ENCODE peak calls at places on chromosomes 7 and 10, in seven cellular contexts. Y, U, D, P, C, X and G are unnamed samples.

GRCh38 chr7:33591481-33591880 is 313.9 kb upstream of the BMPER start:
- DNase-seq in D (peak; percentile 42), P (no peak), U (no peak), C (no peak), X (no peak), Y (no peak), G (peak; percentile 53)

GRCh38 chr10:4947635-4948596 is 15.3 kb upstream of the AKR1C1 start:
- DNase-seq in C (peak; percentile 75), X (no peak), Y (peak; percentile 90), D (peak; percentile 98), P (peak; percentile 94), U (peak; percentile 46), G (peak; percentile 70)

GRCh38 chr10:11959966-11960365 is 82.6 kb downstream of the UPF2 start:
- DNase-seq in X (no peak), P (no peak), C (no peak), Y (no peak), D (no peak), U (no peak), G (no peak)

GRCh38 chr7:13282377-13282980 is 595.0 kb downstream of the ARL4A start:
- DNase-seq in C (no peak), P (peak; percentile 39), X (no peak), Y (peak; percentile 47), U (no peak), D (peak; percentile 76), G (peak; percentile 25)

GRCh38 chr7:41689815-41690214 is 13.1 kb downstream of the INHBA start:
- DNase-seq in U (no peak), Y (no peak), D (no peak), X (no peak), C (no peak), P (no peak), G (no peak)

GRCh38 chr7:18590744-18591340 is 95.3 kb downstream of the HDAC9 start:
- DNase-seq in X (no peak), U (no peak), D (peak; percentile 82), P (peak; percentile 78), C (no peak), Y (peak; percentile 48), G (no peak)

GRCh38 chr7:47536705-47537611 is 45.0 kb downstream of the TNS3 start:
- DNase-seq in X (peak; percentile 55), D (peak; percentile 76), P (peak; percentile 90), U (peak; percentile 75), Y (peak; percentile 50), C (peak; percentile 77), G (peak; percentile 40)

GRCh38 chr7:111855161-111855841 is 293.0 kb upstream of the IMMP2L start:
- DNase-seq in C (no peak), X (no peak), U (peak; percentile 16), P (peak; percentile 76), D (peak; percentile 82), Y (peak; percentile 78), G (peak; percentile 65)

GRCh38 chr7:36652431-36652830 is 71.9 kb downstream of the AOAH start:
- DNase-seq in Y (no peak), X (no peak), C (no peak), D (no peak), P (no peak), U (no peak), G (no peak)

GRCh38 chr7:37285701-37286475 is 162.8 kb downstream of the ELMO1 start:
- DNase-seq in Y (no peak), C (no peak), P (no peak), X (no peak), D (no peak), U (no peak), G (no peak)

GRCh38 chr7:150977382-150978135 is 562 bp downstream of the KCNH2 start:
- DNase-seq in Y (no peak), U (no peak), C (no peak), D (no peak), X (no peak), P (no peak), G (no peak)

GRCh38 chr7:42642699-42643098 is 269.2 kb downstream of the C7orf25 start:
- DNase-seq in C (no peak), U (no peak), X (no peak), Y (no peak), D (no peak), P (no peak), G (no peak)

GRCh38 chr10:131354380-131354779 is 42.9 kb upstream of the TCERG1L start:
- DNase-seq in D (no peak), Y (no peak), X (no peak), P (no peak), U (no peak), C (no peak), G (no peak)

GRCh38 chr7:115471891-115472290 is 550.0 kb downstream of the MDFIC start:
- DNase-seq in P (peak; percentile 46), X (no peak), Y (no peak), U (no peak), D (peak; percentile 60), C (no peak), G (peak; percentile 29)

DNA sequence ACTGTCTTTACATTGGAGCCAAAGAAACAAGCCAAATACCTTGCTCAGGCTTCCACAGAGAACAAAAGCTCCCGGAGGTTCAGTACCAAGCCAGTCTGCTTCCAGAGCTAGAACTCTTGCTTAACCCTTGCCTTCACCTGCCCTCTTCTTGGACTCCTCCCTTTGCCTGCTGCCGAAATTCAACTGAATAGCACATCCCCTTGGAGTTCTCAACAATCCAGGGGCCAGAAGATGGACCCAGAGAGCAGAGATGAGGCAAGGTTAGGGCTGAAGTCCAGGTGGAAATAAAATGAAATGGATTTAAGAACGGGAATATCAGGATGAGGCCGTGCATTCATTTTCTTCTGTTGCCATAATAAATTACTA is 876 bp upstream of the PIK3AP1 start:
- DNase-seq in P (no peak), U (no peak), X (no peak), C (no peak), D (no peak), Y (no peak), G (no peak)
- TF ChIP-seq CTCF in P (no peak), U (no peak), X (no peak), C (no peak), D (no peak), Y (no peak), G (no peak)

GRCh38 chr10:104640339-104641149 is 546 bp upstream of the SORCS3 start:
- DNase-seq in U (no peak), D (no peak), P (no peak), C (no peak), X (no peak), Y (no peak), G (no peak)
- TF ChIP-seq CTCF in U (no peak), D (no peak), P (no peak), C (no peak), X (no peak), Y (no peak), G (no peak)

DNA sequence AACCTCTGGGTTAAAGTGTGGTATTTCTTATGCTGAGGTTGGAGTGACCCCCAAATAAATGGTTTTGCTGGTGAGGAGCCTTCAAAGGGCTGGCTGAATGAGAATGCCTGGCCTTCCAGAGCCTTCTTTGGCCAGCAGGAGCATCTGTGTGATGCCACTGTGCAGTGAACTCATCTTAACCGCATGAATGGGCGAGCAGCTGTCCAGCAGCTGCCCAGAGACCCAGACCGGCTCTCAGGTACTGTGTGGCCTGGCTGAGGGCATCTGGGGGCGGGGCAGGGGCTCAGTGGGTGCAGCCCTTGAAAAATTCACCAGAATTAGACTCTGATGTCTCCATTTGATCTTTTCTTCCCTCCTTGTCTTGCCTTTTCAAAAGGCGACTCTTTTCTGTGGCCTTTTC is 59.0 kb downstream of the SYPL1 start:
- DNase-seq in C (no peak), U (no peak), D (no peak), Y (no peak), P (no peak), X (no peak), G (no peak)
- TF ChIP-seq CTCF in C (no peak), U (no peak), D (no peak), Y (no peak), P (no peak), X (no peak), G (peak; percentile 25)

GRCh38 chr10:78550716-78551115 is 517.1 kb downstream of the RPS24 start:
- DNase-seq in U (no peak), X (no peak), C (no peak), P (no peak), Y (no peak), D (no peak), G (no peak)
- TF ChIP-seq CTCF in U (no peak), X (no peak), C (no peak), P (no peak), Y (no peak), D (no peak), G (no peak)

DNA sequence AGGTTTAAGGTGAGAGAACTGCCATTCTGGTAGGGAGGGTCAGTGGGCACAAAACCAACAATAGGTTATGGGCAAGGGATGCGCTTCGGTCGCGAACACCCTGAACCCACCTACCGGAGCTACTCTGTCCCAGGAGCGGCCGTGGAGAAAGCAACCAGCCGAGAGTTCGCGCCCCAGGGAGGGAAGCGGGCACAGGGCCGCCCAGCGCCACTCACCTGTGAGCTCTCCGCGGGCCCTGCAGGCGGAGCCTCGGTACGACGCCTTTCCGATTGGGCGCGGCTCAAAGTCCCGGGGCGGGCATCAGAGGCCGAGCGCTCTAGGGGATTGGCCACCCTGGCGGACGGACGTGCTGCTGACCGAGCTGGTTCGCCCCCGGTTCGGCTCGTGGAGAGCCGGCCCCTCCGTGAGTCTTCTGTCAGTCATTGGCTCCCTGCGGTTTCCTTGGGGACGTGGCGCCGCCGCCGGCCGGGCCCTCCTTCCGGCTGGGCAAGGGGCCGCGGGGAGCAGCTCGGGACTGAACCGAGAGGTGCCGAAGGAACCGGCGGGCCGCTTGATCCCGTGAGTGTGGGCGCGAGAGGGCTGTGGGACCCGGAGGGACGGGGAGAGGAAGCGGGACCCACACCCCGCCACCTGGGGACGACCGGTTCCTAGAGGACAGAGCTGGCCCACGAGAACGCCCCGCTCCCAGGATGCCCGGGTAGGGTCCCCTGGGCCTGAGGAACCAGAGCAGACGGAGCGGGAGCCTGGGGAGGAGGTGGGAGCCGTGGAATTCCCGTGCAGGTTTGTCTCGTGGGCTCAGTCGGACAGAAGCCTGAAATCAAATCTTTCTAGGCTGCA is at the start of gene ENTPD7:
- DNase-seq in C (peak; percentile 92), P (peak; percentile 94), Y (peak; percentile 94), D (peak; percentile 91), U (peak; percentile 90), X (peak; percentile 95), G (peak; percentile 96)
- TF ChIP-seq CTCF in C (no peak), P (no peak), Y (peak; percentile 68), D (peak; percentile 20), U (peak; percentile 62), X (peak; percentile 62), G (peak; percentile 37)